ENCODE peak calls at places on chromosomes 4 and X, in five cellular contexts. One of them, this sample, is unnamed.
A peak's percentile ranks its signal among the peaks of the same experiment; 100 is the strongest.

GRCh38 chrX:152937236-152937635 is 39.4 kb downstream of the ZNF185 start:
- DNase-seq in CD8-positive, alpha-beta T cell: no peak
- DNase-seq in mammary epithelial cell: no peak
- DNase-seq in psoas muscle: no peak
- DNase-seq in adrenal gland: no peak
- DNase-seq in this sample: no peak

GRCh38 chr4:182897601-182898478 is 19.3 kb downstream of the DCTD start:
- DNase-seq in CD8-positive, alpha-beta T cell: no peak
- DNase-seq in mammary epithelial cell: no peak
- DNase-seq in psoas muscle: no peak
- DNase-seq in adrenal gland: peak; percentile 44
- DNase-seq in this sample: no peak

GRCh38 chr4:39700500-39700899 is 2.6 kb downstream of the UBE2K start:
- DNase-seq in CD8-positive, alpha-beta T cell: no peak
- DNase-seq in mammary epithelial cell: no peak
- DNase-seq in psoas muscle: no peak
- DNase-seq in adrenal gland: no peak
- DNase-seq in this sample: no peak

GRCh38 chr4:56305390-56305789 is 81.9 kb downstream of the AASDH start:
- DNase-seq in CD8-positive, alpha-beta T cell: no peak
- DNase-seq in mammary epithelial cell: no peak
- DNase-seq in psoas muscle: no peak
- DNase-seq in adrenal gland: no peak
- DNase-seq in this sample: no peak

GRCh38 chrX:42955349-42955748 is 177.4 kb upstream of the PPP1R2C start:
- DNase-seq in CD8-positive, alpha-beta T cell: no peak
- DNase-seq in mammary epithelial cell: no peak
- DNase-seq in psoas muscle: no peak
- DNase-seq in adrenal gland: no peak
- DNase-seq in this sample: no peak

GRCh38 chrX:149540621-149541520 is at the start of gene EOLA1:
- DNase-seq in CD8-positive, alpha-beta T cell: peak; percentile 90
- DNase-seq in mammary epithelial cell: peak; percentile 92
- DNase-seq in psoas muscle: peak; percentile 93
- DNase-seq in adrenal gland: peak; percentile 91
- DNase-seq in this sample: peak; percentile 90

GRCh38 chrX:39734174-39734776 is 363.5 kb downstream of the BCOR start:
- DNase-seq in CD8-positive, alpha-beta T cell: no peak
- DNase-seq in mammary epithelial cell: no peak
- DNase-seq in psoas muscle: no peak
- DNase-seq in adrenal gland: no peak
- DNase-seq in this sample: no peak

GRCh38 chr4:142080960-142081359 is 444.6 kb downstream of the IL15 start:
- DNase-seq in CD8-positive, alpha-beta T cell: no peak
- DNase-seq in mammary epithelial cell: no peak
- DNase-seq in psoas muscle: no peak
- DNase-seq in adrenal gland: peak; percentile 22
- DNase-seq in this sample: no peak

GRCh38 chr4:26256016-26256415 is 64.8 kb upstream of the RBPJ start:
- DNase-seq in CD8-positive, alpha-beta T cell: no peak
- DNase-seq in mammary epithelial cell: no peak
- DNase-seq in psoas muscle: no peak
- DNase-seq in adrenal gland: no peak
- DNase-seq in this sample: no peak

GRCh38 chr4:140236649-140237160 is 82.7 kb upstream of the MAML3 start:
- DNase-seq in CD8-positive, alpha-beta T cell: no peak
- DNase-seq in mammary epithelial cell: no peak
- DNase-seq in psoas muscle: no peak
- DNase-seq in adrenal gland: no peak
- DNase-seq in this sample: no peak

GRCh38 chr4:156252300-156253016 is 298.8 kb upstream of the CTSO start:
- DNase-seq in CD8-positive, alpha-beta T cell: no peak
- DNase-seq in mammary epithelial cell: no peak
- DNase-seq in psoas muscle: no peak
- DNase-seq in adrenal gland: no peak
- DNase-seq in this sample: no peak

GRCh38 chrX:101257448-101258259 is 33.5 kb downstream of the TAF7L start:
- DNase-seq in CD8-positive, alpha-beta T cell: no peak
- DNase-seq in mammary epithelial cell: no peak
- DNase-seq in psoas muscle: no peak
- DNase-seq in adrenal gland: no peak
- DNase-seq in this sample: peak; percentile 55

GRCh38 chr4:84583871-84584373 is 995 bp downstream of the CDS1 start:
- DNase-seq in CD8-positive, alpha-beta T cell: no peak
- DNase-seq in mammary epithelial cell: no peak
- DNase-seq in psoas muscle: no peak
- DNase-seq in adrenal gland: no peak
- DNase-seq in this sample: no peak
- H3K27ac ChIP-seq in CD8-positive, alpha-beta T cell: no peak overlapping the region
- H3K27ac ChIP-seq in mammary epithelial cell: peak overlapping the region; percentile 90
- H3K27ac ChIP-seq in psoas muscle: no peak overlapping the region
- H3K27ac ChIP-seq in adrenal gland: peak overlapping the region; percentile 77
- H3K27ac ChIP-seq in this sample: no peak overlapping the region

DNA sequence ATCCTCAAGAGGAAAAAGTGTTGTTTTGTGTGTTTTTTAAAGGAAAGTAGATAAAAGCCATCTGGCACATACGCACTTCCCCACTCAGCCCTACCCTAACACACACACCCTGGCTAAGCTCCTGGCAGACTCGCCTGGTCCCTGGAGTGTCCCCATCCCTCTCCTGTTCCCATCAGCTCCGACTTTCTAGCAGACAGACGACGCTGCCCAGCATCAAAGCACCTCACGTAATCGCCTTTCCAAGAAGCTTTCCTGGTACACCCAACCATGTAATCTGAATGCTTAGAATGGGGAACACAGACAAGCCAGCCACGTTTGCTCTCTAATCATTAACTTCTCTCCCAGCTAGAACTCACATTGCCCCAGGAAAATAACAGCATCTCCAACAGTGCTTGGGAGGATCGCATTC is 116.2 kb downstream of the AFAP1 start:
- DNase-seq in CD8-positive, alpha-beta T cell: no peak
- DNase-seq in mammary epithelial cell: no peak
- DNase-seq in psoas muscle: peak; percentile 80
- DNase-seq in adrenal gland: no peak
- DNase-seq in this sample: no peak
- H3K4me1 ChIP-seq in CD8-positive, alpha-beta T cell: peaks cover 11% of the 10 kb centered on the region
- H3K4me1 ChIP-seq in mammary epithelial cell: peaks cover 10% of the 10 kb centered on the region
- H3K4me1 ChIP-seq in psoas muscle: peaks cover 26% of the 10 kb centered on the region
- H3K4me1 ChIP-seq in adrenal gland: peaks cover 17% of the 10 kb centered on the region
- H3K4me1 ChIP-seq in this sample: peaks cover 5% of the 10 kb centered on the region

GRCh38 chrX:123993326-123993725 is 31.8 kb downstream of the STAG2 start:
- DNase-seq in CD8-positive, alpha-beta T cell: no peak
- DNase-seq in mammary epithelial cell: peak; percentile 79
- DNase-seq in psoas muscle: no peak
- DNase-seq in adrenal gland: no peak
- DNase-seq in this sample: no peak

GRCh38 chrX:123988423-123989116 is 27.1 kb downstream of the STAG2 start:
- DNase-seq in CD8-positive, alpha-beta T cell: no peak
- DNase-seq in mammary epithelial cell: no peak
- DNase-seq in psoas muscle: no peak
- DNase-seq in adrenal gland: no peak
- DNase-seq in this sample: no peak

GRCh38 chrX:123990602-123991001 is 29.1 kb downstream of the STAG2 start:
- DNase-seq in CD8-positive, alpha-beta T cell: no peak
- DNase-seq in mammary epithelial cell: peak; percentile 31
- DNase-seq in psoas muscle: no peak
- DNase-seq in adrenal gland: no peak
- DNase-seq in this sample: no peak

GRCh38 chrX:123989235-123989634 is 27.7 kb downstream of the STAG2 start:
- DNase-seq in CD8-positive, alpha-beta T cell: no peak
- DNase-seq in mammary epithelial cell: no peak
- DNase-seq in psoas muscle: no peak
- DNase-seq in adrenal gland: no peak
- DNase-seq in this sample: no peak

DNA sequence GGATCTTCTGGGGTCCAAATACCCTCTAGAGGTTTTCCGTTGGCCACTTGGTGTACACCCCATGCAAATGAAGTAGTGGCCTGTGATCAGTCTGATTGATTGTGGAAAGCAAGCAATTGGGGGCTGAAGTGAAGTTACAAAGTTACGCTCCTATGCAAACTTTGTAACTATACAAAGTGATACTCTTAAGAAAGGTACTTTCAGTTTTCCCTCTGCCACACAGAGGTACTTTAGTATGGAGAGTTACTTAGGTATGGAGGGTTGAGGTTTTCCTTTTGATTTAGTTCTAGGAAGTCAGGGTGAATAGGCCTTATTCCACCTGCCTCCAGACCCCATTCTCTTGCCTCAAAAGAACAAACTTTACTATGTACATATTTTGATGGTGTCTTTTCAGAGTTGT is 28.7 kb downstream of the STAG2 start:
- DNase-seq in CD8-positive, alpha-beta T cell: no peak
- DNase-seq in mammary epithelial cell: no peak
- DNase-seq in psoas muscle: no peak
- DNase-seq in adrenal gland: no peak
- DNase-seq in this sample: no peak
- H3K4me3 ChIP-seq in CD8-positive, alpha-beta T cell: no peak overlapping the region
- H3K4me3 ChIP-seq in mammary epithelial cell: no peak overlapping the region
- H3K4me3 ChIP-seq in psoas muscle: no peak overlapping the region
- H3K4me3 ChIP-seq in adrenal gland: no peak overlapping the region
- H3K4me3 ChIP-seq in this sample: no peak overlapping the region

GRCh38 chr4:74228691-74229640 is 71.0 kb downstream of the MTHFD2L start:
- DNase-seq in CD8-positive, alpha-beta T cell: peak; percentile 72
- DNase-seq in mammary epithelial cell: peak; percentile 68
- DNase-seq in psoas muscle: peak; percentile 62
- DNase-seq in adrenal gland: peak; percentile 76
- DNase-seq in this sample: peak; percentile 79

GRCh38 chr4:74223098-74223497 is 65.2 kb downstream of the MTHFD2L start:
- DNase-seq in CD8-positive, alpha-beta T cell: no peak
- DNase-seq in mammary epithelial cell: no peak
- DNase-seq in psoas muscle: no peak
- DNase-seq in adrenal gland: no peak
- DNase-seq in this sample: no peak

GRCh38 chr4:74218201-74218600 is 60.3 kb downstream of the MTHFD2L start:
- DNase-seq in CD8-positive, alpha-beta T cell: no peak
- DNase-seq in mammary epithelial cell: no peak
- DNase-seq in psoas muscle: no peak
- DNase-seq in adrenal gland: no peak
- DNase-seq in this sample: no peak

GRCh38 chr4:74219241-74219640 is 61.3 kb downstream of the MTHFD2L start:
- DNase-seq in CD8-positive, alpha-beta T cell: no peak
- DNase-seq in mammary epithelial cell: peak; percentile 55
- DNase-seq in psoas muscle: no peak
- DNase-seq in adrenal gland: no peak
- DNase-seq in this sample: no peak

GRCh38 chr4:74223801-74224200 is 65.9 kb downstream of the MTHFD2L start:
- DNase-seq in CD8-positive, alpha-beta T cell: no peak
- DNase-seq in mammary epithelial cell: peak; percentile 71
- DNase-seq in psoas muscle: no peak
- DNase-seq in adrenal gland: no peak
- DNase-seq in this sample: no peak
- H3K27ac ChIP-seq in CD8-positive, alpha-beta T cell: no peak overlapping the region
- H3K27ac ChIP-seq in mammary epithelial cell: no peak overlapping the region
- H3K27ac ChIP-seq in psoas muscle: no peak overlapping the region
- H3K27ac ChIP-seq in adrenal gland: no peak overlapping the region
- H3K27ac ChIP-seq in this sample: no peak overlapping the region

GRCh38 chr4:2259036-2259540 is 2.8 kb downstream of the MXD4 start:
- DNase-seq in CD8-positive, alpha-beta T cell: peak; percentile 8
- DNase-seq in mammary epithelial cell: no peak
- DNase-seq in psoas muscle: peak; percentile 54
- DNase-seq in adrenal gland: peak; percentile 43
- DNase-seq in this sample: no peak
- H3K4me1 ChIP-seq in CD8-positive, alpha-beta T cell: peaks cover 25% of the 10 kb centered on the region
- H3K4me1 ChIP-seq in mammary epithelial cell: peaks cover 33% of the 10 kb centered on the region
- H3K4me1 ChIP-seq in psoas muscle: peaks cover 60% of the 10 kb centered on the region
- H3K4me1 ChIP-seq in adrenal gland: peaks cover 72% of the 10 kb centered on the region
- H3K4me1 ChIP-seq in this sample: no peaks in the 10 kb centered on the region

This sample was measured in SJCRH30.